ENCODE peak calls at places on chromosomes 3 and 15, in five cellular contexts. L, V, G, W and I are unnamed samples.

GRCh38 chr15:70214266-70214665 is 116.5 kb upstream of the TLE3 start:
- DNase-seq in V (no peak), W (no peak), L (no peak), G (no peak), I (no peak)

GRCh38 chr3:149367021-149367840 is 10.2 kb downstream of the TM4SF1 start:
- DNase-seq in W (no peak), G (no peak), V (no peak), L (peak), I (no peak)

GRCh38 chr3:98800401-98800800 is 37.3 kb downstream of the ST3GAL6 start:
- DNase-seq in V (no peak), G (no peak), L (no peak), W (no peak), I (no peak)

GRCh38 chr3:150419076-150419868 is 11.2 kb downstream of the TSC22D2 start:
- DNase-seq in G (no peak), W (no peak), V (no peak), L (no peak), I (no peak)

GRCh38 chr3:138919304-138919703 is 27.6 kb downstream of the FOXL2 start:
- DNase-seq in G (no peak), V (no peak), L (no peak), W (no peak), I (no peak)

GRCh38 chr15:47756872-47757271 is 39.6 kb downstream of the SEMA6D start:
- DNase-seq in G (no peak), V (no peak), L (peak), W (no peak), I (no peak)

GRCh38 chr15:50675524-50676144 is 11.0 kb downstream of the TRPM7 start:
- DNase-seq in V (no peak), L (peak), W (no peak), G (peak), I (no peak)

GRCh38 chr3:149224736-149225594 is 3.3 kb upstream of the CP start:
- DNase-seq in L (peak), G (peak), V (peak), W (no peak), I (peak)

GRCh38 chr3:63911901-63912767 is at the start of gene SCAANT1:
- DNase-seq in V (peak), W (peak), L (peak), G (peak), I (no peak)

GRCh38 chr3:111999924-112000835 is 1.5 kb downstream of the TAGLN3 start:
- DNase-seq in V (no peak), W (no peak), G (no peak), L (no peak), I (no peak)

GRCh38 chr15:57306944-57307411 is 69.3 kb upstream of the CGNL1 start:
- DNase-seq in V (no peak), L (no peak), W (peak), G (no peak), I (no peak)

GRCh38 chr3:112117826-112118571 is 15.0 kb downstream of the GCSAM start:
- DNase-seq in G (no peak), V (peak), L (no peak), W (peak), I (no peak)

GRCh38 chr3:78861156-78861555 is 906.6 kb downstream of the ROBO1 start:
- DNase-seq in V (no peak), W (no peak), L (no peak), G (no peak), I (no peak)
- TF ChIP-seq CTCF in V (no peak), W (no peak), L (no peak), G (no peak), I (no peak)

DNA sequence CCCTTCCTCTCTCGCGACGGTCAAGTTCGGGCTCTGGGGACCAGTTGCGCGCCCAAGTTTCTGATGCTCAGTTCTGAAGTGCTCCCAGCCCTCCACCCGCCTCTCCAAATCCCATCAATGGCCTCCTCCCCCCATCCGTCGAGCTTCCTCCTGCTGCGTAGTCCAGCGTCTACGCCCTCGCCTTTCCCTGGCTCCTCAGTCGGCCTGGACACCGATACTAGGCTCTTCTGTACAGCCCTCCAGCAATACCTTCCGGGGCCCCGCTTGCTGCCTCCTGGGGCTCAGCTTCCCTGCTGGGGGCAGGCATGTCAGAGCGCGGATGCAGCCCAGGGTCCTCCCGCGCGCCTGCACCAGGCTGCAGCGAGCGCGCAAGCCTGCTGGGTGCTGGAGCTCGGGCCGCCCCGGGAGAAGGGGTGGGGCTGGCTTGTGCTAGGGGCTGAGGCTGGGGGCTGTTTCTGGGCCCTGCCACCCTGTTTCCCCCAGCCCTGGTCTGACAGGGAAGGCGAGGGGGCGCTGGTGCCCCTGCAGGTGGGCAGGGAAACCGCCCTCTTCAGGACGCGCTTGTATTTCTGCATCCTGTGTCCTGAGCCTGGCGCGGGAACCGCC is 353.3 kb upstream of the SUCLG2 start:
- DNase-seq in L (no peak), W (no peak), G (no peak), V (no peak), I (no peak)
- H3K4me3 ChIP-seq in L (peak), W (no peak), G (peak), V (peak), I (no peak)

DNA sequence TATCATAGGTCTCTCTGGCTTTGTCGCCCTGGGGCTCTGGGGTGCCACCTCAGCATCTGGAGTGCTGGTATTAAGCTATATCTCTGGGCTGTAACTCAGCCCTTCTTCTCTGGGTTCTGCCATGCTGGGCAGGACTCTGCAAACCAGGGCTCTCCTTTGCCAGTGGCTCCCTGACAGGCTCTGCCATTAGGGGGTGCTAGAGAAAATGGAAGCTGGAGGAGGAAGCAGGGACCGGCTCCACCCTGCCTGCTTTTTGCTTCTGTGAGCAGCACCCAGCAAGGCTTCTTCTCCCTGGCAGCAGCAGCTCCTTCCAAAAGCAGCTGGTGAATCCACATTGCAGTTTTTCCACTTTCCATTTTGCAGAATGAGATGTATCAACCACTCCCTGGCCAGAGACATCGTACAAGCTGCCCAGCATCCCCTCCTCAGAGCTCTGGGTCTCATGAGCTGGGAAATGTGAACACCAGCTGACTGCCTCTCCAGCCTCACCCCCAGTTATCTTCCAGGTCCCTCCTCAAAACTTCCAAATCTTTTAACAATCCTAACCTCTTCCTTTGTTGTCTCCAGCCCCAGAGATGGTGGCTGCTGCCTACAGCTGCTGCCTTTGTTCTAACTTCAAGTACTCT is 165.0 kb downstream of the ABHD5 start:
- DNase-seq in G (peak), L (peak), W (no peak), V (peak), I (peak)
- TF ChIP-seq CTCF in G (no peak), L (peak), W (peak), V (peak), I (peak)

GRCh38 chr3:156644958-156645357 is 29.4 kb upstream of the TIPARP start:
- DNase-seq in G (no peak), V (no peak), W (no peak), L (no peak), I (no peak)

GRCh38 chr3:156641261-156641975 is 33.0 kb upstream of the TIPARP start:
- DNase-seq in W (no peak), V (no peak), G (no peak), L (no peak), I (no peak)

GRCh38 chr3:156643729-156644389 is 30.5 kb upstream of the TIPARP start:
- DNase-seq in G (no peak), W (no peak), V (no peak), L (no peak), I (no peak)

GRCh38 chr3:156639414-156640023 is 34.9 kb upstream of the TIPARP start:
- DNase-seq in V (no peak), L (no peak), W (no peak), G (no peak), I (no peak)

DNA sequence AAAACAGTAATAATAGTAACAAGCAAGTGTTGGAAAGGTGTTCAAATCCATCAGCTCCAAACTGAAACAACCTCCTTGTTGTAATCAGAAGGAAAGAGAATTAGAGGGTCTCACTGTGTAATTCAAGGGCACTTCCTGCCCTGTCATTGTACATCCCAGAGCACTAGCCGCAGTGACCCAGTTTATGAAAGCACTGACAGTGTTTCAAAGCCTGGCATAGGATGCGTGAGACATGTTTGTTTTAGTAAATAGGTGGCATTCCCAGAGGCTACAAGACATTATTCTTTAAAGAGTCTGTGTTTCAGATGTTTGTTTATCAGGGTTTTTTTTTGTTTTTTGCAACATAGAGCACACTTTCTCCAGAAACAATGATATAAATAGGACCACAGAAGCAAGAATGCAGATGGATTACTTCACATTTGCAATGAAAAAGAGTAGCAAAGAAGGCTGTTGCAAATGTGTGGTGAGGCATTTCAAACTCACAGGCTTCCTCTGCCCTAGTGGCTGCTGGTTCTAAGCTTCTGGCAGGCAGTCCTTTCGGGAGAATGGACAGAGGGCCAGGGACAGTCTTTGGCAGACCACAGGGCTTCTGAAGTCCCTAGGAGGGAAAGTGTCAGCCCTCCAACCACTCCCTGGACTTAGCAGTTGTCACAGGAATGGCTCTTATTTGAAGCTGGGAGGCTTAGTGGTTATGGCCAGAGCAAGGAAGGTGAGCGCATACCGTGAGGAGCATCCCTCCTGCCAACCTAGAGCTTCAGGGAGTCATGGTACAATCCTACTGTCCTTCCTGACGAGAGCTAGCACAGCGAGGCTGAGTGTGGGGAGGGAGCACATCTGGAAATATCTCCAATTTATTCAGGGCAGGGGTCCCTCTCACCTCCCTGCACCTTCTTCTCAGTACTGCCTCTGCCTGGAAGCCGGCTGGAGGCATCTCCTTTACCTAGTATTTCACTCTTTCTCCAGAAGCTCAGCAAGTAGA is 31.4 kb upstream of the TIPARP start:
- DNase-seq in V (no peak), G (no peak), L (no peak), W (no peak), I (no peak)
- H3K4me3 ChIP-seq in V (peak), G (no peak), L (no peak), W (no peak), I (no peak)

GRCh38 chr3:12598890-12599289 is 42.0 kb downstream of the MKRN2 start:
- DNase-seq in L (peak), V (no peak), W (no peak), G (no peak), I (no peak)

GRCh38 chr3:12603969-12604368 is 47.1 kb downstream of the MKRN2 start:
- DNase-seq in V (no peak), L (no peak), G (no peak), W (no peak), I (no peak)

GRCh38 chr3:12601072-12601471 is 44.2 kb downstream of the MKRN2 start:
- DNase-seq in L (peak), G (no peak), W (no peak), V (no peak), I (no peak)
- TF ChIP-seq CTCF in L (peak), G (no peak), W (peak), V (peak), I (no peak)

DNA sequence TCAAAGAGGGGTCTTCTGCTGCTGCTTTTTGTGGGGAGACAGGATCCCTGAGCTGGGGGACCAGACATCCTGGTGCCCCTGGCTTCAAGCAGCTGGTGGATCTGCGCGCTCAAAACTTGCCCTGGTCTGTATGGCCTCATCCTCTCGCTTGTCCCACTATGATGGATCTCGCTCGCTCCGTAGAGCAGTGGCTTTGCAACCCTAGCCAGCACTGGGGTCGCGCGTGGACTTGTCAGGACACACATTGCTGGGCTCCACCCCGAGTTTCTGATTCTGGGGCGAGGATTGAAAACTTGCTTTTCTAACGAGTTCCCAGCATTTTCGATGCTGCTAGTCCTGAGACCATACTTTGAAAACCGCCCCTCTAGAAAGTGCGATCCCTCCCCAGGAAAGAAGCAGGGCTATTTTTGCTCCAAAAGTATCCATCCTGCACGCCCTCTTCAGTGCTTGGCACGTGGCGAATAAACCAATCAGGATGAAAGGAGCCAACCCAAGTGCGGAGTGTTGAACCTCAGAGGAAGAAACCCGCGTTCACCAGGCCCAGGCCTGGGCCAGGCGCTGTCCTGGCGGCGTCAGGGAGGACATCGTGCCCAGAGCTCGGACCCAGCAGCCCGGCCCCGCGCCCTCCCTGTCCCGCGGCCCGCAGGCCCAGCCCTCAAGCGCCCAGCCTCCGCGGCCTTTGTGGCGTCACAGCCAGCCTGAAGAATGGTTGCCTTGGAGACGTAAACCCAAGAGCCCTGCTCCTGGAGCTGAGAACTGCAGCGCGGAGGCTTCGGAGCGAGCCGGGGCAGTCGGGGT is at the start of gene CFAP100:
- DNase-seq in G (no peak), L (peak), W (no peak), V (peak), I (no peak)
- H3K4me3 ChIP-seq in G (peak), L (no peak), W (peak), V (peak), I (no peak)